ENCODE peak calls at places on chromosomes 12 and 14, in six cellular contexts. One of them, this sample, is unnamed.

GRCh38 chr14:23929822-23930294 is 23.7 kb upstream of the DHRS4 start:
- DNase-seq in HCT116: peak; percentile 59
- DNase-seq in heart left ventricle: peak; percentile 78
- DNase-seq in lower leg skin: peak; percentile 69
- DNase-seq in GM12878: peak; percentile 25
- DNase-seq in transverse colon: peak; percentile 85
- DNase-seq in this sample: peak; percentile 49

GRCh38 chr12:109458771-109459208 is 18.3 kb downstream of the KCTD10 start:
- DNase-seq in HCT116: no peak
- DNase-seq in heart left ventricle: no peak
- DNase-seq in lower leg skin: no peak
- DNase-seq in GM12878: no peak
- DNase-seq in transverse colon: no peak
- DNase-seq in this sample: no peak

GRCh38 chr14:74733241-74733640 is 20.3 kb downstream of the FCF1 start:
- DNase-seq in HCT116: no peak
- DNase-seq in heart left ventricle: no peak
- DNase-seq in lower leg skin: no peak
- DNase-seq in GM12878: no peak
- DNase-seq in transverse colon: no peak
- DNase-seq in this sample: no peak

GRCh38 chr14:100546051-100546443 is 41.2 kb downstream of the BEGAIN start:
- DNase-seq in HCT116: no peak
- DNase-seq in heart left ventricle: no peak
- DNase-seq in lower leg skin: no peak
- DNase-seq in GM12878: no peak
- DNase-seq in transverse colon: no peak
- DNase-seq in this sample: no peak

GRCh38 chr12:117986705-117987469 is 18.1 kb upstream of the KSR2 start:
- DNase-seq in HCT116: peak; percentile 97
- DNase-seq in heart left ventricle: no peak
- DNase-seq in lower leg skin: no peak
- DNase-seq in GM12878: no peak
- DNase-seq in transverse colon: no peak
- DNase-seq in this sample: peak; percentile 33

GRCh38 chr14:64419003-64419402 is 30.9 kb downstream of the MTHFD1 start:
- DNase-seq in HCT116: no peak
- DNase-seq in heart left ventricle: no peak
- DNase-seq in lower leg skin: no peak
- DNase-seq in GM12878: no peak
- DNase-seq in transverse colon: no peak
- DNase-seq in this sample: no peak

GRCh38 chr12:23631991-23632390 is 317.5 kb downstream of the SOX5 start:
- DNase-seq in HCT116: no peak
- DNase-seq in heart left ventricle: no peak
- DNase-seq in lower leg skin: no peak
- DNase-seq in GM12878: no peak
- DNase-seq in transverse colon: no peak
- DNase-seq in this sample: no peak

GRCh38 chr12:112163471-112164325 is 38.3 kb downstream of the TRAFD1 start:
- DNase-seq in HCT116: no peak
- DNase-seq in heart left ventricle: peak; percentile 60
- DNase-seq in lower leg skin: no peak
- DNase-seq in GM12878: no peak
- DNase-seq in transverse colon: no peak
- DNase-seq in this sample: no peak

GRCh38 chr14:61891251-61891650 is 129.0 kb downstream of the SNAPC1 start:
- DNase-seq in HCT116: no peak
- DNase-seq in heart left ventricle: no peak
- DNase-seq in lower leg skin: no peak
- DNase-seq in GM12878: no peak
- DNase-seq in transverse colon: no peak
- DNase-seq in this sample: no peak

GRCh38 chr14:67411820-67412421 is at the start of gene PLEK2:
- DNase-seq in HCT116: peak; percentile 81
- DNase-seq in heart left ventricle: peak; percentile 72
- DNase-seq in lower leg skin: peak; percentile 42
- DNase-seq in GM12878: no peak
- DNase-seq in transverse colon: peak; percentile 90
- DNase-seq in this sample: no peak

GRCh38 chr12:5507944-5508343 is 76.0 kb downstream of the NTF3 start:
- DNase-seq in HCT116: no peak
- DNase-seq in heart left ventricle: no peak
- DNase-seq in lower leg skin: no peak
- DNase-seq in GM12878: no peak
- DNase-seq in transverse colon: no peak
- DNase-seq in this sample: no peak

GRCh38 chr12:70007687-70008086 is 182.7 kb downstream of the MYRFL start:
- DNase-seq in HCT116: no peak
- DNase-seq in heart left ventricle: no peak
- DNase-seq in lower leg skin: no peak
- DNase-seq in GM12878: no peak
- DNase-seq in transverse colon: no peak
- DNase-seq in this sample: no peak

GRCh38 chr12:76936562-76937185 is 57.9 kb upstream of the CSRP2 start:
- DNase-seq in HCT116: no peak
- DNase-seq in heart left ventricle: no peak
- DNase-seq in lower leg skin: no peak
- DNase-seq in GM12878: no peak
- DNase-seq in transverse colon: no peak
- DNase-seq in this sample: no peak

GRCh38 chr12:86663173-86663572 is 407.0 kb upstream of the MGAT4C start:
- DNase-seq in HCT116: no peak
- DNase-seq in heart left ventricle: no peak
- DNase-seq in lower leg skin: no peak
- DNase-seq in GM12878: no peak
- DNase-seq in transverse colon: no peak
- DNase-seq in this sample: no peak

GRCh38 chr14:99722741-99723140 is 38.6 kb downstream of the CYP46A1 start:
- DNase-seq in HCT116: no peak
- DNase-seq in heart left ventricle: no peak
- DNase-seq in lower leg skin: no peak
- DNase-seq in GM12878: no peak
- DNase-seq in transverse colon: no peak
- DNase-seq in this sample: no peak

GRCh38 chr12:81141220-81141619 is 63.3 kb downstream of the ACSS3 start:
- DNase-seq in HCT116: no peak
- DNase-seq in heart left ventricle: no peak
- DNase-seq in lower leg skin: no peak
- DNase-seq in GM12878: no peak
- DNase-seq in transverse colon: no peak
- DNase-seq in this sample: no peak

GRCh38 chr14:26621807-26622560 is 24.2 kb upstream of the NOVA1 start:
- DNase-seq in HCT116: no peak
- DNase-seq in heart left ventricle: no peak
- DNase-seq in lower leg skin: no peak
- DNase-seq in GM12878: no peak
- DNase-seq in transverse colon: no peak
- DNase-seq in this sample: no peak

GRCh38 chr14:105890474-105891220 is 364.3 kb downstream of the TMEM121 start:
- DNase-seq in HCT116: no peak
- DNase-seq in heart left ventricle: peak; percentile 33
- DNase-seq in lower leg skin: no peak
- DNase-seq in GM12878: no peak
- DNase-seq in transverse colon: peak; percentile 5
- DNase-seq in this sample: no peak

GRCh38 chr12:23083267-23083666 is 458.3 kb downstream of the ETNK1 start:
- DNase-seq in HCT116: no peak
- DNase-seq in heart left ventricle: no peak
- DNase-seq in lower leg skin: no peak
- DNase-seq in GM12878: no peak
- DNase-seq in transverse colon: no peak
- DNase-seq in this sample: no peak

GRCh38 chr12:87661770-87662402 is 367.3 kb downstream of the C12orf50 start:
- DNase-seq in HCT116: no peak
- DNase-seq in heart left ventricle: no peak
- DNase-seq in lower leg skin: no peak
- DNase-seq in GM12878: no peak
- DNase-seq in transverse colon: no peak
- DNase-seq in this sample: no peak

GRCh38 chr12:96419576-96420254 is 19.5 kb upstream of the CDK17 start:
- DNase-seq in HCT116: no peak
- DNase-seq in heart left ventricle: no peak
- DNase-seq in lower leg skin: no peak
- DNase-seq in GM12878: peak; percentile 35
- DNase-seq in transverse colon: peak; percentile 21
- DNase-seq in this sample: no peak

GRCh38 chr12:4153343-4153892 is 120.1 kb upstream of the CCND2 start:
- DNase-seq in HCT116: no peak
- DNase-seq in heart left ventricle: no peak
- DNase-seq in lower leg skin: no peak
- DNase-seq in GM12878: peak; percentile 94
- DNase-seq in transverse colon: peak; percentile 50
- DNase-seq in this sample: no peak

GRCh38 chr12:57754411-57755193 is at the start of gene MARCHF9:
- DNase-seq in HCT116: no peak
- DNase-seq in heart left ventricle: peak; percentile 77
- DNase-seq in lower leg skin: peak; percentile 65
- DNase-seq in GM12878: no peak
- DNase-seq in transverse colon: peak; percentile 91
- DNase-seq in this sample: peak; percentile 83
- TF ChIP-seq POLR2A in HCT116: no peak
- TF ChIP-seq POLR2A in heart left ventricle: no peak
- TF ChIP-seq POLR2A in lower leg skin: no peak
- TF ChIP-seq POLR2A in GM12878: peak; percentile 48
- TF ChIP-seq POLR2A in transverse colon: no peak
- TF ChIP-seq POLR2A in this sample: no peak

GRCh38 chr12:12902036-12902435 is 10.7 kb downstream of the GPRC5A start:
- DNase-seq in HCT116: no peak
- DNase-seq in heart left ventricle: no peak
- DNase-seq in lower leg skin: peak; percentile 49
- DNase-seq in GM12878: no peak
- DNase-seq in transverse colon: no peak
- DNase-seq in this sample: no peak

GRCh38 chr12:12901158-12901791 is 9.9 kb downstream of the GPRC5A start:
- DNase-seq in HCT116: no peak
- DNase-seq in heart left ventricle: no peak
- DNase-seq in lower leg skin: peak; percentile 78
- DNase-seq in GM12878: no peak
- DNase-seq in transverse colon: peak; percentile 61
- DNase-seq in this sample: peak; percentile 59

GRCh38 chr12:12907552-12907951 is 16.2 kb downstream of the GPRC5A start:
- DNase-seq in HCT116: no peak
- DNase-seq in heart left ventricle: no peak
- DNase-seq in lower leg skin: no peak
- DNase-seq in GM12878: no peak
- DNase-seq in transverse colon: no peak
- DNase-seq in this sample: no peak

GRCh38 chr12:12900786-12901157 is 9.4 kb downstream of the GPRC5A start:
- DNase-seq in HCT116: no peak
- DNase-seq in heart left ventricle: no peak
- DNase-seq in lower leg skin: no peak
- DNase-seq in GM12878: no peak
- DNase-seq in transverse colon: no peak
- DNase-seq in this sample: no peak

DNA sequence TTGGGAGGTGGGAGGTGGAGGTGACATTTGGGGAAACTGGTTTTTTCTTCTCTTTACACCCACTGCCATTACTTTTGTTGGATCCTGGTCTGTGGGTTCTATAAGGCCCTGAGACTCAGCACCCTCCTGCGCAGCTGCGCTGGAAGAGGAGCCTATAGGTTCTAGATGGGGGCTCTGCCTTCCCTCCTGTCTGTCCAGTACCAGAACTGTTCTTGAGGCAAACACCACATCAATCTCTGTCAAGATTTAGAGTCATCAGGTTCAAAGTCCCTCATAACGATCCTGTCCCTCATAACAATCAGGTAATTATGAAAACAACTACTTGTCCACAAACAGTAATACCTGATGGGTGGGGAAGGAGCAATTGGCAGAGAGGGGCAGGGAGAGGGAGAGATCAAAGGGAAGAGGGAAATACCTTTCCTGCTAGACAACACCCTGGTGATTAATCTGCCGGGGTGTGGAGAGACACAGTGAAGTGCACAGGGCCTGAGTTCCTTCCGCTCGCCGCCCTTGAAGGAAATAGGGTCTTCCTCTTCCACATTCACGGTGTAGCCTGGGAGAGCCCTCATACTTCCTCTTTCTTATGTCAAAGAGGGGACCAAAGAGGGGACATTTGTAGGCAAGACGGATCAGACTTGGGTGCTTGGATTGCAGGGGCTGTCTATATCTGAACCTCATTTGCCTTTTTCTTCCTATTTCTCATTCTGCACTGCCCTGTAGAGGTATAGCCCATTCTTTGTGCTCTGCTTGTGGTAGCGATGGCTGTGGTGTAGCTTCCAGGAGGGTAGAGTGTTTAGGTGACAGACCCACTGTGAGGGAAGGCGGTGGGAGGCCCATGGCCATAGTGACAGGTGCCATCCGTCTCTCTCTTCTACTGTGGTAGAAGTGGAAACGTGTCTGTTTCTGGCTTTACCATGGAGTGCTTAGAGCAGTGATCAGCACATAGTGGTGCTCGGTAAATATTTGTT is 12.6 kb downstream of the GPRC5A start:
- DNase-seq in HCT116: peak; percentile 85
- DNase-seq in heart left ventricle: no peak
- DNase-seq in lower leg skin: no peak
- DNase-seq in GM12878: no peak
- DNase-seq in transverse colon: peak; percentile 80
- DNase-seq in this sample: no peak
- TF ChIP-seq POLR2A in HCT116: no peak
- TF ChIP-seq POLR2A in heart left ventricle: no peak
- TF ChIP-seq POLR2A in lower leg skin: no peak
- TF ChIP-seq POLR2A in GM12878: no peak
- TF ChIP-seq POLR2A in transverse colon: no peak
- TF ChIP-seq POLR2A in this sample: no peak

GRCh38 chr12:106301241-106301610 is 1.3 kb upstream of the TCP11L2 start:
- DNase-seq in HCT116: no peak
- DNase-seq in heart left ventricle: no peak
- DNase-seq in lower leg skin: no peak
- DNase-seq in GM12878: no peak
- DNase-seq in transverse colon: no peak
- DNase-seq in this sample: no peak

GRCh38 chr12:106303202-106303820 is 778 bp downstream of the TCP11L2 start:
- DNase-seq in HCT116: no peak
- DNase-seq in heart left ventricle: peak; percentile 95
- DNase-seq in lower leg skin: peak; percentile 87
- DNase-seq in GM12878: no peak
- DNase-seq in transverse colon: peak; percentile 87
- DNase-seq in this sample: peak; percentile 32

GRCh38 chr12:106304001-106304421 is 1.5 kb downstream of the TCP11L2 start:
- DNase-seq in HCT116: no peak
- DNase-seq in heart left ventricle: no peak
- DNase-seq in lower leg skin: no peak
- DNase-seq in GM12878: no peak
- DNase-seq in transverse colon: no peak
- DNase-seq in this sample: no peak

GRCh38 chr12:106301611-106302321 is 767 bp upstream of the TCP11L2 start:
- DNase-seq in HCT116: no peak
- DNase-seq in heart left ventricle: no peak
- DNase-seq in lower leg skin: peak; percentile 83
- DNase-seq in GM12878: peak; percentile 53
- DNase-seq in transverse colon: peak; percentile 88
- DNase-seq in this sample: peak; percentile 22

GRCh38 chr12:106302401-106303201 is at the start of gene TCP11L2:
- DNase-seq in HCT116: no peak
- DNase-seq in heart left ventricle: peak; percentile 94
- DNase-seq in lower leg skin: peak; percentile 86
- DNase-seq in GM12878: no peak
- DNase-seq in transverse colon: peak; percentile 92
- DNase-seq in this sample: peak; percentile 69
- TF ChIP-seq POLR2A in HCT116: no peak
- TF ChIP-seq POLR2A in heart left ventricle: peak; percentile 82
- TF ChIP-seq POLR2A in lower leg skin: no peak
- TF ChIP-seq POLR2A in GM12878: peak; percentile 59
- TF ChIP-seq POLR2A in transverse colon: peak; percentile 81
- TF ChIP-seq POLR2A in this sample: no peak

GRCh38 chr12:122423258-122424165 is 1.0 kb upstream of the CLIP1 start:
- DNase-seq in HCT116: peak; percentile 50
- DNase-seq in heart left ventricle: no peak
- DNase-seq in lower leg skin: no peak
- DNase-seq in GM12878: no peak
- DNase-seq in transverse colon: peak; percentile 31
- DNase-seq in this sample: no peak
- TF ChIP-seq POLR2A in HCT116: no peak
- TF ChIP-seq POLR2A in heart left ventricle: no peak
- TF ChIP-seq POLR2A in lower leg skin: no peak
- TF ChIP-seq POLR2A in GM12878: no peak
- TF ChIP-seq POLR2A in transverse colon: no peak
- TF ChIP-seq POLR2A in this sample: no peak

This sample was measured in H54.